ENCODE peak calls at places on chromosomes 3 and 15, in ten cellular contexts. T is stomach; Q is mammary epithelial cell; J is sigmoid colon; X is adrenal gland; C is CD8-positive, alpha-beta T cell; G is colonic mucosa; W is psoas muscle; Z is tibial artery; B is brain microvascular endothelial cell. I is an unnamed sample.

GRCh38 chr3:11434017-11434526 is 161.9 kb downstream of the ATG7 start:
- DNase-seq in T (no peak), Q (no peak), J (peak), X (peak), C (no peak), G (peak), W (peak), Z (peak), B (peak), I (no peak)

GRCh38 chr3:114973576-114973975 is 173.5 kb downstream of the ZBTB20 start:
- DNase-seq in T (no peak), Q (no peak), J (no peak), X (no peak), C (no peak), G (no peak), W (no peak), Z (no peak), B (no peak), I (no peak)

GRCh38 chr15:80999623-81000036 is 1.1 kb upstream of the TLNRD1 start:
- DNase-seq in T (peak), Q (no peak), J (no peak), X (no peak), C (peak), G (peak), W (no peak), Z (no peak), B (no peak), I (peak)

GRCh38 chr3:11560746-11561145 is 83.0 kb downstream of the VGLL4 start:
- DNase-seq in T (no peak), Q (no peak), J (no peak), X (no peak), C (no peak), G (no peak), W (no peak), Z (peak), B (no peak), I (no peak)

GRCh38 chr3:15342945-15343344 is 10.6 kb upstream of the SH3BP5 start:
- DNase-seq in T (no peak), Q (no peak), J (no peak), X (no peak), C (no peak), G (no peak), W (no peak), Z (no peak), B (no peak), I (no peak)

GRCh38 chr3:25348996-25349576 is 79.0 kb upstream of the RARB start:
- DNase-seq in T (no peak), Q (no peak), J (no peak), X (peak), C (no peak), G (no peak), W (no peak), Z (no peak), B (peak), I (no peak)

GRCh38 chr15:101558217-101558941 is 68.9 kb upstream of the PCSK6 start:
- DNase-seq in T (no peak), Q (no peak), J (peak), X (no peak), C (no peak), G (no peak), W (no peak), Z (no peak), B (no peak), I (no peak)

GRCh38 chr3:183822631-183823030 is 2.7 kb downstream of the MAP6D1 start:
- DNase-seq in T (no peak), Q (no peak), J (no peak), X (no peak), C (no peak), G (no peak), W (no peak), Z (no peak), B (no peak), I (no peak)

GRCh38 chr3:46408853-46409252 is 1.8 kb downstream of the CCRL2 start:
- DNase-seq in T (no peak), Q (no peak), J (no peak), X (no peak), C (no peak), G (no peak), W (no peak), Z (no peak), B (no peak), I (no peak)

GRCh38 chr3:21599890-21600289 is 151.1 kb downstream of the ZNF385D start:
- DNase-seq in T (no peak), Q (no peak), J (no peak), X (no peak), C (no peak), G (no peak), W (no peak), Z (no peak), B (no peak), I (no peak)

GRCh38 chr3:149367021-149367840 is 10.2 kb downstream of the TM4SF1 start:
- DNase-seq in T (no peak), Q (peak), J (no peak), X (peak), C (no peak), G (peak), W (no peak), Z (no peak), B (peak), I (no peak)

GRCh38 chr3:146505496-146505895 is 36.1 kb upstream of the PLSCR2 start:
- DNase-seq in T (no peak), Q (no peak), J (no peak), X (no peak), C (no peak), G (no peak), W (no peak), Z (no peak), B (no peak), I (no peak)
- H3K27ac ChIP-seq in T (no peak), Q (peak), J (no peak), X (no peak), C (no peak), G (peak), W (no peak), Z (no peak), B (peak), I (no peak)

DNA sequence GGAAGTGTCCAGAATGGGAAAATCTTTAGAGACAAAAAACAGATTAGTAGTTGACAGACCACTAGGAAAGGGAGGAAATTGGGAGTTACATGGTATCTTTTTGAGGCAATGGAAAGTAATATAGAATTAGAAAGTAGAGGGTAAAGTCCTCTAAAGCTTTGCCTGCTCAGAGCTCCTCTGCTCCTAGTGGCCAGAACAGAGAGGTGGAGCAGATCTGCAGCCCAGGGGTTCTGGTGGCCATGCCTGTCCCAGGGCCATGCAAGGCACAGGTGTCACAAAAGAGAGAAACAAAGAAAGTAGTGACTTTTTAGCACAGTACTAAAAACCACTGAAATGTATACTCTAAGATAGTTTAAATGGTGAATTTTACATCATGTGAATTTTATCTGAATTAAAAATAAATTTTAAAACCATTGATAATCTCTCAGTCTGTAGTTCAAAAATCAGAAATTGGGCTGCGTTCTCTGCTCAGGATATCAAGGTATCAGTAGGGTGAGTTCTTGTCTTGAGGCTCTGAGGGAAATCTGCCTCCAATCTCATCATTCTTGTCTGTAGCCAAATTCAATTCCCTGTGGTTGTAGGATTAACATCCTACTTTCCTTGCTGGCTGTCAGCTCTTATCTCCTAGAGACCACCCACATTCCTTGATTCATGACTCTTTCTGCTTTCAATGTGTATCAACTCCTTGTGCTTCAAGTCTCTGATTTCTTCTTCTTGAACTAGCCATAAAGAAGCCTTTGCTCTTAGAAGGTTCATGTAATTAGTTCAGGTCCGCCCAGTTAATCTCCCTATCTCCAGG is 23.6 kb downstream of the PYGO1 start:
- DNase-seq in T (no peak), Q (no peak), J (no peak), X (no peak), C (no peak), G (no peak), W (no peak), Z (no peak), B (no peak), I (no peak)
- TF ChIP-seq CTCF in T (no peak), Q (no peak), J (no peak), X (no peak), C (no peak), G (no peak), W (no peak), Z (no peak), B (peak), I (no peak)

GRCh38 chr3:146814601-146815315 is 209.6 kb upstream of the PLSCR5 start:
- DNase-seq in T (no peak), Q (no peak), J (no peak), X (no peak), C (no peak), G (no peak), W (no peak), Z (no peak), B (peak), I (no peak)
- H3K27ac ChIP-seq in T (no peak), Q (no peak), J (no peak), X (no peak), C (no peak), G (no peak), W (no peak), Z (no peak), B (peak), I (no peak)

DNA sequence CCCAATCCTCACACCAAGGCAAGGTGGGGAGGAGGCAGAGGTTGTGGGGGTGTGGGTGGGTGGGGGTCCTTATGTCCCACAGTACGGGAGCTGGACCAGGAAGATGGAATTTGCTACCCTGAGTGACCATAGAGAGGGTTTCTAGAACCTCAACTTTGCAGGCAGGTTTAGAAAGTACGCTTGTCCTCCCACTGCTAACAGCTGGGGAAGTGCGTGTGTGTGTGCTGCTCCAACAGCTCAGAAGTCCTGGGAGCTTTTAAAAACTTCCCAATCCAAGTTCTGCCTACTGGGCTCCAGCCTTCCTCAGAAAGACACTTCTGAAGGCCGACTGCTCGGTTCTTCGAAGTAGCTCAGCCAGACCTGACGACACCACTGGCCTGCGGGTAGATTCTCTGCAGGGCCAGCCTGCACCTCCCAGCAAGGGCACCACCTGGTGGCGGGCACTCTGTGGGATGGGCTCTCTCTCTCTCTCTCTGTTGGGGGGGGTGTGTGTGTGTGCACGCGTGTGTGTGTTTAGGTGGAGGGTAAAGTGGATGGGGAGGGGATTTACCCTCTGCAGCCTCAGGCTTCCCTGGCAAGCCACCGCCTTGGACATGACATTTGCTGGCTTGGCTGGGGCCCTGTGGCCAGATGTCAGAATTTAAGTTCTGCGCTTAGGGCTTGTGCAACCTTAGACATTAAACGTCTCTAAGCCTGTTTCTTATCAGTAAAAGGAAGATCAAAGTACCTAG is 15.6 kb downstream of the TMEM158 start:
- DNase-seq in T (peak), Q (peak), J (peak), X (peak), C (peak), G (peak), W (peak), Z (peak), B (peak), I (peak)
- TF ChIP-seq CTCF in T (peak), Q (peak), J (peak), X (peak), C (peak), G (peak), W (peak), Z (peak), B (peak), I (peak)

GRCh38 chr3:30629736-30630135 is 23.3 kb downstream of the TGFBR2 start:
- DNase-seq in T (no peak), Q (no peak), J (no peak), X (no peak), C (no peak), G (no peak), W (no peak), Z (no peak), B (no peak), I (no peak)

GRCh38 chr3:30630238-30631030 is 24.0 kb downstream of the TGFBR2 start:
- DNase-seq in T (no peak), Q (no peak), J (no peak), X (no peak), C (no peak), G (no peak), W (no peak), Z (no peak), B (no peak), I (no peak)

GRCh38 chr3:30628931-30629590 is 22.7 kb downstream of the TGFBR2 start:
- DNase-seq in T (no peak), Q (no peak), J (no peak), X (no peak), C (no peak), G (no peak), W (no peak), Z (no peak), B (no peak), I (no peak)

GRCh38 chr3:30626443-30627181 is 20.2 kb downstream of the TGFBR2 start:
- DNase-seq in T (no peak), Q (peak), J (no peak), X (no peak), C (no peak), G (no peak), W (no peak), Z (no peak), B (peak), I (no peak)

DNA sequence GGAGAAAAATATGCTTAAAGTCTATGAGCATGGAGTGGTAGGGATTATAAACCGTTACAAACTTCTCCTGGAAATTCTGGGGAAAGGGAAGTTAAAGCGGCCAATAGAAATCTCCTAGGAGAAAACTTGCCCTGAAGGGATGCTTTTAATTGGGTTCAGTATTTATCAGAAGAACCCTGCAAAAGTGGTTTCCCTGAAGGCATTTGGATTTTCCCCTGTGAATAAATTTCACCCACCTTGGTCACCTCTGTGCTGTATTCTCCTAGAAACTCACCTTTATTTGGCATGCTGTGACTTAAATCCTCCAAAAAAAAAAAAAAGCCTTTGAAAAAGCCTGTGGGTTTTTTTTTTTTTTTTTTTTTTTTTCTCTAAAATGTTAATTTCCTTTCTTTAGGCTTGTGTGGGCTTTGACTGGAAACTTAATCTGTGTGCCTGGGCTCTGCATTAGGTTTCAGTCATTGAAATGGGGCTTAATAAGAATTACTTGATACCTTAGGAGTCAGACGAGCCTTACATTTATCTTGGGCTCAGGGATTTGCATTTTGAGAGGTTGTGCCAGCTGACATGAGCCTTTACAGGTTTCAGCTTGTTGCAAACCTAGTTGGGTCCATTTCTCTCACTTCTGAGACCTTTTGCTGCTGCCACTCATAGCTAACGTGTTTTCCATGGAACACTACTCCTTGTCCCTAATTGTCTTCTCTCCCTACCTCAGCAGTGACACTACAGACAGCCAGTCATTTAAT is 22.0 kb downstream of the TGFBR2 start:
- DNase-seq in T (no peak), Q (no peak), J (no peak), X (no peak), C (no peak), G (no peak), W (no peak), Z (no peak), B (no peak), I (no peak)
- H3K27ac ChIP-seq in T (peak), Q (peak), J (peak), X (no peak), C (peak), G (peak), W (peak), Z (no peak), B (no peak), I (no peak)

GRCh38 chr3:156378871-156379270 is 176.0 kb downstream of the SSR3 start:
- DNase-seq in T (no peak), Q (no peak), J (no peak), X (no peak), C (no peak), G (no peak), W (no peak), Z (no peak), B (no peak), I (no peak)

GRCh38 chr3:156383433-156384025 is 171.4 kb downstream of the SSR3 start:
- DNase-seq in T (no peak), Q (no peak), J (no peak), X (no peak), C (no peak), G (no peak), W (no peak), Z (peak), B (no peak), I (no peak)

GRCh38 chr3:156379327-156379726 is 175.6 kb downstream of the SSR3 start:
- DNase-seq in T (no peak), Q (no peak), J (no peak), X (no peak), C (no peak), G (no peak), W (no peak), Z (no peak), B (no peak), I (no peak)

GRCh38 chr3:156381253-156381652 is 173.7 kb downstream of the SSR3 start:
- DNase-seq in T (no peak), Q (no peak), J (no peak), X (no peak), C (no peak), G (no peak), W (no peak), Z (no peak), B (no peak), I (no peak)

GRCh38 chr3:156382458-156383346 is 172.2 kb downstream of the SSR3 start:
- DNase-seq in T (peak), Q (peak), J (no peak), X (peak), C (no peak), G (peak), W (no peak), Z (no peak), B (peak), I (no peak)
- TF ChIP-seq CTCF in T (peak), Q (peak), J (no peak), X (peak), C (no peak), G (peak), W (peak), Z (peak), B (peak), I (peak)

GRCh38 chr3:54966979-54967378 is 39.1 kb upstream of the LRTM1 start:
- DNase-seq in T (no peak), Q (no peak), J (no peak), X (no peak), C (no peak), G (peak), W (no peak), Z (no peak), B (no peak), I (no peak)

GRCh38 chr3:54962200-54962599 is 34.3 kb upstream of the LRTM1 start:
- DNase-seq in T (no peak), Q (peak), J (no peak), X (no peak), C (no peak), G (no peak), W (no peak), Z (no peak), B (no peak), I (no peak)

GRCh38 chr3:54965746-54966145 is 37.9 kb upstream of the LRTM1 start:
- DNase-seq in T (no peak), Q (no peak), J (no peak), X (peak), C (no peak), G (no peak), W (no peak), Z (no peak), B (peak), I (no peak)

GRCh38 chr3:54963621-54964020 is 35.8 kb upstream of the LRTM1 start:
- DNase-seq in T (no peak), Q (no peak), J (no peak), X (no peak), C (no peak), G (no peak), W (no peak), Z (no peak), B (no peak), I (no peak)

DNA sequence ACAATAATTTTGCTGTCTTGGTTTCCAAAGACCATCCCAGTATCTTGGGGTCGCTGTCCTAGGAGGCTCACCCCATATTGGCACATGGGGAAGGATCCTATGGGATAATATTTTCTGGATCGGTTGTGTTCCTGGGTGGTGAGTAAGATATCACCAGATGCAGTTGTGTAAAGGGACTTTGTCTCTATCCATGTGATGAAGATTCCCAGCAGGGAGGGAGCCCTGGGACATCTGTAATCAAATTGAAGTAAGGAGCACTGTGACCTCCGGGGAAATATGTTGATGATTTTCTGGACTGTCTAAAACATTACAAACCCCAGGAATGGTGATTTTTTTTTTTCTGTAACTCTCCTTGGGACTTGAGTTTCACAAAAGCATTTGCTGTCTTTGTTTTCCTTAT is 36.2 kb upstream of the LRTM1 start:
- DNase-seq in T (no peak), Q (no peak), J (no peak), X (no peak), C (no peak), G (no peak), W (no peak), Z (no peak), B (no peak), I (no peak)
- H3K27ac ChIP-seq in T (no peak), Q (no peak), J (no peak), X (no peak), C (no peak), G (no peak), W (no peak), Z (no peak), B (no peak), I (no peak)

DNA sequence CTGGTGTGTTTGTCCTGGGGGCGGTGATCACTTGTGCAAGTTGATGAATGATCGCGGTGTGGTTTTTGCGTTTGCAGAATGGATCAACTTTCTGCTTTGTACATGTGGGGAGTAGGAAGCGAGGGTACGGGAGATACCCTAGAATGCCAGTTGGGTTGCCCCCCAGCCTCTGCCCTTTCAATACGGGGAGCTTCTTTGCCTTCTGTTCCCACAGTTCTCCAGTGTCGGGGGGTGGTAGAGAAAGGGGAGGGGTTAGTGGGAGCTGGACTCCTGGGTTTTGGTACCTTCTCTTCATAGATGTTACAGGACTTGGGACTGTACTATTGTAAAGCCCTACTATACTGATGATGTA is 3.2 kb downstream of the BBX start:
- DNase-seq in T (no peak), Q (no peak), J (no peak), X (no peak), C (no peak), G (no peak), W (no peak), Z (no peak), B (no peak), I (no peak)
- TF ChIP-seq CTCF in T (no peak), Q (no peak), J (no peak), X (no peak), C (no peak), G (no peak), W (no peak), Z (no peak), B (no peak), I (no peak)